ENCODE peak calls at places on chromosomes 13 and 19, in four cellular contexts. V is EL, R is MM.1S, B is hepatocyte. N is an unnamed sample.

GRCh38 chr13:30692108-30692507 is 43.2 kb upstream of the ALOX5AP start:
- DNase-seq in V (no peak), B (no peak), R (no peak), N (no peak)

GRCh38 chr13:103277099-103277498 is 210.9 kb upstream of the SLC10A2 start:
- DNase-seq in V (no peak), B (no peak), R (peak; percentile 70), N (no peak)

GRCh38 chr13:72469932-72470331 is 257.5 kb downstream of the MZT1 start:
- DNase-seq in B (no peak), R (no peak), V (no peak), N (no peak)

GRCh38 chr19:42199440-42200115 is 17.9 kb downstream of the DEDD2 start:
- DNase-seq in R (peak; percentile 61), V (no peak), B (no peak), N (no peak)

GRCh38 chr13:110593430-110594130 is 21.8 kb upstream of the NAXD start:
- DNase-seq in R (peak; percentile 69), B (peak; percentile 70), V (peak; percentile 59), N (peak; percentile 49)

GRCh38 chr19:43532571-43532961 is 422 bp upstream of the ZNF575 start:
- DNase-seq in B (no peak), V (no peak), R (peak; percentile 82), N (no peak)

GRCh38 chr13:69092615-69093322 is 1014.9 kb upstream of the ATXN8OS start:
- DNase-seq in R (no peak), B (no peak), V (no peak), N (peak; percentile 15)

GRCh38 chr13:76890036-76890435 is 3.8 kb upstream of the KCTD12 start:
- DNase-seq in B (no peak), V (peak; percentile 36), R (no peak), N (no peak)

GRCh38 chr13:48158290-48158689 is 63.4 kb upstream of the MED4 start:
- DNase-seq in B (no peak), R (no peak), V (no peak), N (no peak)

GRCh38 chr19:6044056-6044805 is 66.1 kb downstream of the RFX2 start:
- DNase-seq in R (no peak), V (no peak), B (no peak), N (no peak)

GRCh38 chr19:40689339-40690049 is 957 bp downstream of the NUMBL start:
- DNase-seq in V (no peak), B (no peak), R (no peak), N (peak; percentile 45)

GRCh38 chr13:27372896-27373295 is 51.5 kb upstream of the GTF3A start:
- DNase-seq in B (peak; percentile 77), R (no peak), V (no peak), N (no peak)

GRCh38 chr13:95713651-95714050 is 36.7 kb downstream of the DNAJC3 start:
- DNase-seq in R (peak; percentile 4), B (no peak), V (peak; percentile 44), N (no peak)

GRCh38 chr19:18832331-18833140 is 777 bp downstream of the UPF1 start:
- DNase-seq in R (peak; percentile 49), V (peak; percentile 38), B (peak; percentile 55), N (peak; percentile 16)

GRCh38 chr13:110403721-110404120 is 96.6 kb downstream of the COL4A2 start:
- DNase-seq in V (peak; percentile 62), B (no peak), R (no peak), N (no peak)

GRCh38 chr13:46914341-46914740 is 17.5 kb upstream of the HTR2A start:
- DNase-seq in R (no peak), B (no peak), V (peak; percentile 24), N (no peak)

GRCh38 chr19:18322759-18323460 is at the start of gene LSM4:
- DNase-seq in V (peak; percentile 97), B (peak; percentile 100), R (peak; percentile 99), N (peak; percentile 97)

GRCh38 chr19:6229951-6230712 is 49.6 kb downstream of the MLLT1 start:
- DNase-seq in V (no peak), R (no peak), B (no peak), N (no peak)

GRCh38 chr19:19613456-19613855 is 5.0 kb downstream of the PBX4 start:
- DNase-seq in R (no peak), B (no peak), V (peak; percentile 48), N (no peak)

GRCh38 chr13:112892759-112893569 is 76.0 kb upstream of the MCF2L start:
- DNase-seq in B (peak; percentile 79), V (no peak), R (no peak), N (no peak)

GRCh38 chr13:24306632-24307031 is 2.7 kb upstream of the C1QTNF9 start:
- DNase-seq in B (no peak), V (peak; percentile 59), R (no peak), N (no peak)

GRCh38 chr13:51689597-51689996 is 105.3 kb downstream of the WDFY2 start:
- DNase-seq in B (no peak), V (no peak), R (no peak), N (no peak)

GRCh38 chr13:64709079-64709478 is 2521.1 kb downstream of the PCDH9 start:
- DNase-seq in V (peak; percentile 28), B (peak; percentile 5), R (no peak), N (peak; percentile 93)

GRCh38 chr13:101211261-101211660 is 205.0 kb downstream of the NALCN start:
- DNase-seq in R (no peak), B (no peak), V (peak; percentile 74), N (no peak)

GRCh38 chr13:61777281-61777680 is 361.6 kb upstream of the PCDH20 start:
- DNase-seq in B (no peak), V (no peak), R (no peak), N (no peak)

GRCh38 chr19:43847246-43847645 is 20.1 kb downstream of the ZNF283 start:
- DNase-seq in B (no peak), V (peak; percentile 1), R (no peak), N (no peak)

GRCh38 chr13:31598990-31599389 is 140.3 kb upstream of the RXFP2 start:
- DNase-seq in R (no peak), V (no peak), B (no peak), N (no peak)

GRCh38 chr13:30572859-30573275 is 44.9 kb upstream of the USPL1 start:
- DNase-seq in B (peak; percentile 34), V (peak; percentile 57), R (peak; percentile 75), N (no peak)

GRCh38 chr13:26759907-26760834 is at the start of gene GPR12:
- DNase-seq in R (no peak), B (no peak), V (peak; percentile 5), N (peak; percentile 9)